ENCODE peak calls at places on chromosomes 11 and 22, in eight cellular contexts. One of them, this sample, is unnamed.

GRCh38 chr11:69511358-69512015 is 30.0 kb downstream of the LINC01488 start:
- DNase-seq in HCT116: no peak
- DNase-seq in hepatocyte: no peak
- DNase-seq in neural progenitor cell: no peak
- DNase-seq in OCI-LY7: no peak
- DNase-seq in GM23338: no peak
- DNase-seq in GM23248: peak; percentile 64
- DNase-seq in MM.1S: no peak
- DNase-seq in this sample: no peak

GRCh38 chr22:44181033-44181911 is 547 bp downstream of the PARVG start:
- DNase-seq in HCT116: no peak
- DNase-seq in hepatocyte: no peak
- DNase-seq in neural progenitor cell: no peak
- DNase-seq in OCI-LY7: no peak
- DNase-seq in GM23338: no peak
- DNase-seq in GM23248: no peak
- DNase-seq in MM.1S: peak; percentile 27
- DNase-seq in this sample: peak; percentile 3

GRCh38 chr11:66317766-66318575 is 1.1 kb upstream of the CD248 start:
- DNase-seq in HCT116: no peak
- DNase-seq in hepatocyte: peak; percentile 82
- DNase-seq in neural progenitor cell: peak; percentile 51
- DNase-seq in OCI-LY7: peak; percentile 80
- DNase-seq in GM23338: peak; percentile 73
- DNase-seq in GM23248: peak; percentile 92
- DNase-seq in MM.1S: no peak
- DNase-seq in this sample: no peak

GRCh38 chr22:49307071-49307830 is 520.4 kb downstream of the BRD1 start:
- DNase-seq in HCT116: no peak
- DNase-seq in hepatocyte: no peak
- DNase-seq in neural progenitor cell: no peak
- DNase-seq in OCI-LY7: peak; percentile 29
- DNase-seq in GM23338: no peak
- DNase-seq in GM23248: no peak
- DNase-seq in MM.1S: no peak
- DNase-seq in this sample: no peak

GRCh38 chr22:29503811-29504372 is 23.9 kb downstream of the NEFH start:
- DNase-seq in HCT116: no peak
- DNase-seq in hepatocyte: peak; percentile 71
- DNase-seq in neural progenitor cell: peak; percentile 76
- DNase-seq in OCI-LY7: no peak
- DNase-seq in GM23338: no peak
- DNase-seq in GM23248: peak; percentile 82
- DNase-seq in MM.1S: no peak
- DNase-seq in this sample: peak; percentile 17

GRCh38 chr11:124893781-124894401 is 3.8 kb downstream of the ROBO4 start:
- DNase-seq in HCT116: no peak
- DNase-seq in hepatocyte: no peak
- DNase-seq in neural progenitor cell: no peak
- DNase-seq in OCI-LY7: no peak
- DNase-seq in GM23338: no peak
- DNase-seq in GM23248: no peak
- DNase-seq in MM.1S: no peak
- DNase-seq in this sample: no peak

GRCh38 chr22:45678961-45679912 is 7.6 kb downstream of the ATXN10 start:
- DNase-seq in HCT116: no peak
- DNase-seq in hepatocyte: no peak
- DNase-seq in neural progenitor cell: no peak
- DNase-seq in OCI-LY7: no peak
- DNase-seq in GM23338: no peak
- DNase-seq in GM23248: peak; percentile 88
- DNase-seq in MM.1S: no peak
- DNase-seq in this sample: peak; percentile 95

GRCh38 chr11:11605181-11605580 is 16.6 kb downstream of the GALNT18 start:
- DNase-seq in HCT116: no peak
- DNase-seq in hepatocyte: no peak
- DNase-seq in neural progenitor cell: no peak
- DNase-seq in OCI-LY7: no peak
- DNase-seq in GM23338: no peak
- DNase-seq in GM23248: no peak
- DNase-seq in MM.1S: no peak
- DNase-seq in this sample: no peak

GRCh38 chr11:64933213-64933934 is 2.3 kb downstream of the GPHA2 start:
- DNase-seq in HCT116: no peak
- DNase-seq in hepatocyte: no peak
- DNase-seq in neural progenitor cell: no peak
- DNase-seq in OCI-LY7: no peak
- DNase-seq in GM23338: no peak
- DNase-seq in GM23248: no peak
- DNase-seq in MM.1S: no peak
- DNase-seq in this sample: no peak

GRCh38 chr11:46112961-46113617 is 8.2 kb downstream of the PHF21A start:
- DNase-seq in HCT116: peak; percentile 67
- DNase-seq in hepatocyte: peak; percentile 72
- DNase-seq in neural progenitor cell: peak; percentile 73
- DNase-seq in OCI-LY7: peak; percentile 80
- DNase-seq in GM23338: peak; percentile 93
- DNase-seq in GM23248: peak; percentile 85
- DNase-seq in MM.1S: peak; percentile 61
- DNase-seq in this sample: peak; percentile 60

GRCh38 chr22:19065298-19065859 is 56.8 kb downstream of the DGCR2 start:
- DNase-seq in HCT116: no peak
- DNase-seq in hepatocyte: no peak
- DNase-seq in neural progenitor cell: no peak
- DNase-seq in OCI-LY7: no peak
- DNase-seq in GM23338: no peak
- DNase-seq in GM23248: no peak
- DNase-seq in MM.1S: no peak
- DNase-seq in this sample: no peak

GRCh38 chr22:19064354-19065054 is 57.7 kb downstream of the DGCR2 start:
- DNase-seq in HCT116: no peak
- DNase-seq in hepatocyte: no peak
- DNase-seq in neural progenitor cell: no peak
- DNase-seq in OCI-LY7: no peak
- DNase-seq in GM23338: no peak
- DNase-seq in GM23248: no peak
- DNase-seq in MM.1S: no peak
- DNase-seq in this sample: no peak

GRCh38 chr22:19062139-19062789 is 59.9 kb downstream of the DGCR2 start:
- DNase-seq in HCT116: no peak
- DNase-seq in hepatocyte: no peak
- DNase-seq in neural progenitor cell: no peak
- DNase-seq in OCI-LY7: no peak
- DNase-seq in GM23338: no peak
- DNase-seq in GM23248: no peak
- DNase-seq in MM.1S: no peak
- DNase-seq in this sample: peak; percentile 1

GRCh38 chr22:19062909-19063308 is 59.3 kb downstream of the DGCR2 start:
- DNase-seq in HCT116: no peak
- DNase-seq in hepatocyte: no peak
- DNase-seq in neural progenitor cell: no peak
- DNase-seq in OCI-LY7: no peak
- DNase-seq in GM23338: no peak
- DNase-seq in GM23248: no peak
- DNase-seq in MM.1S: no peak
- DNase-seq in this sample: no peak

GRCh38 chr22:19063581-19064353 is 58.4 kb downstream of the DGCR2 start:
- DNase-seq in HCT116: no peak
- DNase-seq in hepatocyte: no peak
- DNase-seq in neural progenitor cell: no peak
- DNase-seq in OCI-LY7: no peak
- DNase-seq in GM23338: no peak
- DNase-seq in GM23248: no peak
- DNase-seq in MM.1S: no peak
- DNase-seq in this sample: no peak
- TF ChIP-seq EZH2phosphoT487 in HCT116: no peak
- TF ChIP-seq EZH2phosphoT487 in hepatocyte: no peak
- TF ChIP-seq EZH2phosphoT487 in neural progenitor cell: no peak
- TF ChIP-seq EZH2phosphoT487 in OCI-LY7: no peak
- TF ChIP-seq EZH2phosphoT487 in GM23338: no peak
- TF ChIP-seq EZH2phosphoT487 in GM23248: no peak
- TF ChIP-seq EZH2phosphoT487 in MM.1S: no peak
- TF ChIP-seq EZH2phosphoT487 in this sample: no peak

GRCh38 chr11:62411524-62411923 is 7.3 kb upstream of the SCGB1A1 start:
- DNase-seq in HCT116: no peak
- DNase-seq in hepatocyte: no peak
- DNase-seq in neural progenitor cell: no peak
- DNase-seq in OCI-LY7: no peak
- DNase-seq in GM23338: no peak
- DNase-seq in GM23248: no peak
- DNase-seq in MM.1S: no peak
- DNase-seq in this sample: no peak
- H2AFZ ChIP-seq in HCT116: no peak overlapping the region
- H2AFZ ChIP-seq in hepatocyte: no peak overlapping the region
- H2AFZ ChIP-seq in neural progenitor cell: no peak overlapping the region
- H2AFZ ChIP-seq in OCI-LY7: no peak overlapping the region
- H2AFZ ChIP-seq in GM23338: no peak overlapping the region
- H2AFZ ChIP-seq in GM23248: no peak overlapping the region
- H2AFZ ChIP-seq in MM.1S: no peak overlapping the region
- H2AFZ ChIP-seq in this sample: no peak overlapping the region

GRCh38 chr22:37696657-37697539 is at the start of gene TRIOBP:
- DNase-seq in HCT116: peak; percentile 85
- DNase-seq in hepatocyte: peak; percentile 97
- DNase-seq in neural progenitor cell: peak; percentile 98
- DNase-seq in OCI-LY7: peak; percentile 97
- DNase-seq in GM23338: peak; percentile 100
- DNase-seq in GM23248: peak; percentile 98
- DNase-seq in MM.1S: peak; percentile 95
- DNase-seq in this sample: peak; percentile 93
- TF ChIP-seq EZH2phosphoT487 in HCT116: no peak
- TF ChIP-seq EZH2phosphoT487 in hepatocyte: no peak
- TF ChIP-seq EZH2phosphoT487 in neural progenitor cell: no peak
- TF ChIP-seq EZH2phosphoT487 in OCI-LY7: no peak
- TF ChIP-seq EZH2phosphoT487 in GM23338: no peak
- TF ChIP-seq EZH2phosphoT487 in GM23248: no peak
- TF ChIP-seq EZH2phosphoT487 in MM.1S: no peak
- TF ChIP-seq EZH2phosphoT487 in this sample: no peak

DNA sequence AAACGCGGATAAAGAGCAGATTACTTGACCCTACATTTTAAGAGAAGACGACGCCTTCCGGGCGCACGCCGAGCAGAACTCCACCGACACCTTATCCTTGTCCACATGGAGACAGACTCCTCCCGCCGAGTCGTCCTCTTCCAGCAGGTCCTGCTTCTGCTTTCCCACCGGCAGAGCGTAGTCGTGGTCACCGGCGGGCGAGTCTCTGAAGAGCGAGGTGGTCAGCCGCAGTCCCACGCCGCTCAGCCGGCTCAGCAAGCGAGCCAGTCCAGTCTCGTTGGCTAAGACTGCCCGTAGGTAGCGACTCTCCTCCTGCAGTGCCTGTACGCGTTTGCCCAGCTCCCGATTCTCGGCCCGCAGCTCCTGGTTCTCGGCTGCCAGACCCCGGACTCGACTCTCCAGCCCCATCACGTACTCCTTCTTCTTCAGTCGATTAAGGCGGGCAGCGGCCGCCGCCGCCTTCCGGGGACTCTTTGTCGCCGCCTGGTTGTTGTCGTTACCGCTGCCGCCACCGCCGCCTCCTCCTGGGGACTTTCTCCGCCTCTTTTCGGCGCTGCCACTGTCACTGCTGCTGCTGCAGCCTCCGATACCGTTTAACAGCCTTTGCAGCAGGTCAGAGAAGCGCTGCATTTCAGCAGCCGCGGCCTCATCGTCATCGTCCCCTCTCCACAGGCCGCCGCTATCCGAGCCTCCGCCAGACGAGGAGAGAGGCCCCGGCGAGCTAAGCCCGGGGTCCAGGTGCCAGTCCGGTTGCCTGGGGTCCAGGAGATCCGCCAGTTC is 958 bp downstream of the CREBZF start:
- DNase-seq in HCT116: peak; percentile 48
- DNase-seq in hepatocyte: peak; percentile 89
- DNase-seq in neural progenitor cell: peak; percentile 92
- DNase-seq in OCI-LY7: peak; percentile 84
- DNase-seq in GM23338: peak; percentile 77
- DNase-seq in GM23248: peak; percentile 75
- DNase-seq in MM.1S: peak; percentile 81
- DNase-seq in this sample: peak; percentile 78
- H2AFZ ChIP-seq in HCT116: no peak overlapping the region
- H2AFZ ChIP-seq in hepatocyte: peak overlapping the region; percentile 41
- H2AFZ ChIP-seq in neural progenitor cell: peak overlapping the region; percentile 97
- H2AFZ ChIP-seq in OCI-LY7: peak overlapping the region; percentile 27
- H2AFZ ChIP-seq in GM23338: no peak overlapping the region
- H2AFZ ChIP-seq in GM23248: peak overlapping the region; percentile 89
- H2AFZ ChIP-seq in MM.1S: peak overlapping the region; percentile 44
- H2AFZ ChIP-seq in this sample: peak overlapping the region; percentile 79

DNA sequence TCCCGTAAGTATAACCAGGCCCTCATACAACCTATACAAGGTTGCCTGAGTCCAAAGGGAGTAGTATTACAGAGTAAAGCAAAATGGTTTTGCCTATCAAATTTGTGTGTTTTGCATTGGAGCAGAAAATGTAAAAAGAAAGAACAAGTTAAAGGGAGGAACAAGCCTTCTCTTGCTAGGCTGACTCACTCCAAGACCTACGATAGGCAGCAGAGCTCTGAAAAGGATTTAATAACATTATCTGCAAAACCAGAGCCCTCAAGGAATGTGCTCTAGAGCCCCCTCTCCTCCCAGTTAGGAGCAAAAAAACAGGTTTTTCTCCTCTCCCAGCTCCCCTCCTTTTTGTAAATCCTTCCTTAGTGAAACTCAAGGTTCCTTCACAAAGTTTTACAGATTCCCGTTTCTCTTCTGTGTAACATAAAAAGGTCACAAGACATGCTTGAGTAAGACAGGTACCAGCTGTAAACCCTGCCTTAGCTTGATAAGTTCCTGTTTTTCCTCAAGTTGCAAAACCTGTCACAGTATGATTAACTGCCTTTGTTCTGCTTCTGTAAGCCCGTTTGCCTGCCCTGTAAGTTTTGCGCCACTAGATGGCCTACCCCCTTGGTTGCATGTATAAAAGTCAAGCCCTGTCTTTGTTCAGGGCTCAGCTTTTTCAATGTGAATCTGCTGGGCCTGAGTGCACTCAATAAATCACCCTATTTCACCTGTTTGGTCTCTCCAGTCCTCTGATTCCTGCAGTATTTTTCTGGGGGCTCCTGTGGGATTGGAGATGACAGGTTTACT is 498.2 kb downstream of the KCNA4 start:
- DNase-seq in HCT116: no peak
- DNase-seq in hepatocyte: peak; percentile 50
- DNase-seq in neural progenitor cell: peak; percentile 4
- DNase-seq in OCI-LY7: peak; percentile 83
- DNase-seq in GM23338: peak; percentile 67
- DNase-seq in GM23248: no peak
- DNase-seq in MM.1S: peak; percentile 14
- DNase-seq in this sample: no peak
- TF ChIP-seq EZH2phosphoT487 in HCT116: no peak
- TF ChIP-seq EZH2phosphoT487 in hepatocyte: no peak
- TF ChIP-seq EZH2phosphoT487 in neural progenitor cell: no peak
- TF ChIP-seq EZH2phosphoT487 in OCI-LY7: no peak
- TF ChIP-seq EZH2phosphoT487 in GM23338: no peak
- TF ChIP-seq EZH2phosphoT487 in GM23248: no peak
- TF ChIP-seq EZH2phosphoT487 in MM.1S: no peak
- TF ChIP-seq EZH2phosphoT487 in this sample: no peak

This sample was measured in PC-3.